ENCODE peak calls at places on chromosomes 1 and 21, in eight cellular contexts. I is right lobe of liver; K is adrenal gland; Q is colonic mucosa; B is trophoblast cell; T is heart right ventricle; S is hepatocyte; P is CD4-positive, CD25-positive, alpha-beta regulatory T cell. R is an unnamed sample. For H3K27me3 and H3K4me1, the result is how much of the 10 kb centered on the place peaks cover.

GRCh38 chr1:233081686-233082085 is 131.3 kb downstream of the NTPCR start:
- DNase-seq in I (no peak), K (peak), Q (no peak), B (peak), T (no peak), S (no peak), P (no peak), R (no peak)

GRCh38 chr1:34983700-34984355 is 1.3 kb downstream of the TMEM35B start:
- DNase-seq in I (no peak), K (no peak), Q (no peak), B (no peak), T (no peak), S (peak), P (no peak), R (no peak)

GRCh38 chr1:25620211-25620610 is 3.6 kb downstream of the MAN1C1 start:
- DNase-seq in I (no peak), K (no peak), Q (no peak), B (no peak), T (no peak), S (no peak), P (peak), R (no peak)

GRCh38 chr1:112533029-112533428 is 24.3 kb downstream of the WNT2B start:
- DNase-seq in I (no peak), K (no peak), Q (no peak), B (no peak), T (no peak), S (no peak), P (no peak), R (no peak)

GRCh38 chr1:27058976-27059688 is 46.5 kb upstream of the TENT5B start:
- DNase-seq in I (no peak), K (no peak), Q (no peak), B (no peak), T (no peak), S (no peak), P (no peak), R (no peak)

GRCh38 chr1:224457782-224458144 is 23.2 kb upstream of the WDR26 start:
- DNase-seq in I (no peak), K (no peak), Q (no peak), B (no peak), T (no peak), S (no peak), P (no peak), R (no peak)

GRCh38 chr1:62900566-62900965 is 116.6 kb downstream of the ATG4C start:
- DNase-seq in I (no peak), K (no peak), Q (no peak), B (no peak), T (no peak), S (no peak), P (no peak), R (no peak)

GRCh38 chr1:6515771-6516170 is 24.3 kb upstream of the PLEKHG5 start:
- DNase-seq in I (no peak), K (no peak), Q (no peak), B (peak), T (no peak), S (no peak), P (no peak), R (no peak)

GRCh38 chr1:3219005-3219724 is 150.2 kb downstream of the PRDM16 start:
- DNase-seq in I (peak), K (no peak), Q (peak), B (no peak), T (peak), S (peak), P (no peak), R (peak)

GRCh38 chr1:150981805-150982712 is at the start of gene ANXA9:
- DNase-seq in I (peak), K (no peak), Q (peak), B (no peak), T (no peak), S (peak), P (no peak), R (peak)

GRCh38 chr1:117312453-117313138 is 54.7 kb upstream of the MAN1A2 start:
- DNase-seq in I (no peak), K (no peak), Q (no peak), B (peak), T (no peak), S (no peak), P (peak), R (no peak)

GRCh38 chr1:111192643-111193519 is 7.6 kb downstream of the DENND2D start:
- DNase-seq in I (no peak), K (no peak), Q (no peak), B (peak), T (no peak), S (no peak), P (no peak), R (no peak)

GRCh38 chr1:17274186-17275170 is 25.6 kb downstream of the PADI3 start:
- DNase-seq in I (peak), K (peak), Q (peak), B (peak), T (no peak), S (peak), P (peak), R (peak)

GRCh38 chr1:178412400-178412770 is 84.4 kb downstream of the CLEC20A start:
- DNase-seq in I (no peak), K (no peak), Q (no peak), B (no peak), T (no peak), S (no peak), P (no peak), R (no peak)

GRCh38 chr1:59544615-59545014 is 247.7 kb downstream of the FGGY start:
- DNase-seq in I (no peak), K (no peak), Q (no peak), B (no peak), T (no peak), S (no peak), P (peak), R (no peak)

GRCh38 chr1:67429528-67430357 is 459 bp downstream of the SERBP1 start:
- DNase-seq in I (peak), K (peak), Q (peak), B (no peak), T (peak), S (peak), P (peak), R (peak)

GRCh38 chr1:157803851-157804250 is 16.1 kb downstream of the FCRL1 start:
- DNase-seq in I (no peak), K (no peak), Q (no peak), B (no peak), T (no peak), S (no peak), P (no peak), R (no peak)

GRCh38 chr1:229817936-229818335 is 191.9 kb downstream of the URB2 start:
- DNase-seq in I (no peak), K (no peak), Q (no peak), B (no peak), T (no peak), S (no peak), P (no peak), R (no peak)

GRCh38 chr1:166164995-166165660 is 1.7 kb downstream of the FAM78B start:
- DNase-seq in I (peak), K (peak), Q (peak), B (peak), T (peak), S (peak), P (peak), R (peak)

GRCh38 chr1:158355773-158356172 is 2.1 kb downstream of the CD1E start:
- DNase-seq in I (no peak), K (no peak), Q (no peak), B (no peak), T (no peak), S (no peak), P (no peak), R (no peak)

GRCh38 chr1:18175530-18176377 is 68.2 kb downstream of the IGSF21 start:
- DNase-seq in I (no peak), K (no peak), Q (no peak), B (no peak), T (peak), S (no peak), P (no peak), R (peak)

GRCh38 chr1:53266038-53266437 is 27.7 kb upstream of the MAGOH start:
- DNase-seq in I (no peak), K (no peak), Q (no peak), B (no peak), T (no peak), S (no peak), P (peak), R (no peak)

GRCh38 chr1:8070381-8070811 is 44.3 kb upstream of the ERRFI1 start:
- DNase-seq in I (no peak), K (no peak), Q (peak), B (peak), T (no peak), S (peak), P (no peak), R (peak)

GRCh38 chr1:58597991-58598390 is 20.9 kb upstream of the TACSTD2 start:
- DNase-seq in I (no peak), K (no peak), Q (no peak), B (no peak), T (no peak), S (no peak), P (no peak), R (no peak)

GRCh38 chr1:223811634-223812101 is 34.1 kb downstream of the TP53BP2 start:
- DNase-seq in I (no peak), K (no peak), Q (no peak), B (no peak), T (no peak), S (no peak), P (peak), R (no peak)

GRCh38 chr1:8482844-8483436 is 165.0 kb downstream of the SLC45A1 start:
- DNase-seq in I (no peak), K (no peak), Q (no peak), B (peak), T (no peak), S (no peak), P (no peak), R (no peak)

DNA sequence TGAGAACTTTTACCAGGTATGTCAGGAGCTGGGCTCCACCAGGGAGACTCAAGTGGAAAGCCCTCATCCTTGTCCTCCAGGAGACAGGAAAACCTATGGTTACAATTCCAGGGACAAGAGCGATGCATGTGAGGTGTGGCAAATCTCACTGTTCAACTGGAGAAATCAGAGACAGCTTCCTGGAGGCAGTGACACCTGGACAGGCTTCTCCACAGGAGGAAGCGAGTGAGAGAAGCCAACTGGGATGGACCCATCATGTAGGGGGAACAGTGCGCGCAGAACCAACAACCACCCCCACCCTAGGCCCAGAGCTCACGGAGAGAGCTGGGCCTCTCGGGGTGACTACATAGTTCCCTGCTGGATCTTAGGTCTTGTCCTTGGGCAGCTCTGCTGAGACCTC is 5.6 kb upstream of the SLX9 start:
- DNase-seq in I (no peak), K (no peak), Q (no peak), B (no peak), T (no peak), S (no peak), P (no peak), R (no peak)
- H3K27me3 ChIP-seq in I (under half), K (under half), Q (under half), B (half or more), T (half or more), S (under half), P (under half), R (under half)

DNA sequence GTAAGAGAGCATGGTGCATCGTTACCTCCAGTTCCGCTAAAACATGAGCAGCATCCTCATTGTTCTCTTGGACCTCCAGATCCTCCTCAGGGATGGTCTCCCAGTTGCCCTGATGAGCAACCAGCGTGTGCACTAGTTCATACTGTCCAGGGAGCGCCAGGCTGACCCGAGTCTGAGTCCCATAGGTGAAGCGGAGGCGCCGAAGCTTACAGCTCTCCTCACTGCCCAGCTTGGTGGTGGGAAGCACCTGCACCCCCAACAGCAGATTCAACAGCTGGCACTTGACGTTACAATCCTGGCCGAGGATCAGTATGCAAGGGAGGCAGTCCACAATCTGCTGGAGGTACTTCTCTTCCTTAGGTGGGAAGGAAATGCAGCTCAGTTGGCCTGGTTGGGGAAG is 24.1 kb downstream of the DSTYK start:
- DNase-seq in I (no peak), K (no peak), Q (no peak), B (no peak), T (no peak), S (no peak), P (no peak), R (no peak)
- H3K4me1 ChIP-seq in I (under half), K (under half), Q (under half), B (under half), T (under half), S (under half), P (under half), R (half or more)

GRCh38 chr21:45618287-45618686 is 25.2 kb upstream of the PCBP3 start:
- DNase-seq in I (peak), K (peak), Q (no peak), B (no peak), T (no peak), S (peak), P (no peak), R (no peak)
- H3K27me3 ChIP-seq in I (under half), K (under half), Q (under half), B (under half), T (half or more), S (under half), P (under half), R (under half)

GRCh38 chr1:197199923-197200467 is 53.5 kb upstream of the ASPM start:
- DNase-seq in I (no peak), K (no peak), Q (no peak), B (no peak), T (no peak), S (no peak), P (no peak), R (no peak)

GRCh38 chr1:197198333-197198732 is 51.9 kb upstream of the ASPM start:
- DNase-seq in I (no peak), K (no peak), Q (no peak), B (no peak), T (no peak), S (no peak), P (no peak), R (no peak)

GRCh38 chr1:197195100-197195499 is 48.6 kb upstream of the ASPM start:
- DNase-seq in I (no peak), K (no peak), Q (no peak), B (no peak), T (no peak), S (no peak), P (no peak), R (no peak)

GRCh38 chr1:197198911-197199310 is 52.4 kb upstream of the ASPM start:
- DNase-seq in I (no peak), K (no peak), Q (no peak), B (no peak), T (no peak), S (no peak), P (no peak), R (no peak)

GRCh38 chr1:197197430-197197997 is 51.0 kb upstream of the ASPM start:
- DNase-seq in I (no peak), K (no peak), Q (no peak), B (no peak), T (no peak), S (no peak), P (no peak), R (no peak)
- H3K4me1 ChIP-seq in I (under half), K (under half), Q (under half), B (under half), T (under half), S (under half), P (half or more), R (under half)

R was measured in stomach.